ENCODE peak calls at places on chromosomes 13 and 19, in five cellular contexts. W is activated T-cell treated with anti-CD3 and anti-CD28 coated beads, Interleukin-2, amount 50 U/mL, for 1 hour; N is NCI-H748 treated with DMSO at 0.1 percent for 48 hours; Q is psoas muscle; R is stimulated activated CD4-positive, alpha-beta T cell treated with anti-CD3 and anti-CD28 coated beads, TNF-alpha, amount 100 ng/mL, for 1 hour. H is an unnamed sample.
A peak's percentile ranks its signal among the peaks of the same experiment; 100 is the strongest.

GRCh38 chr13:66009241-66009640 is 1220.9 kb downstream of the PCDH9 start:
- DNase-seq in R (no peak), W (no peak), Q (no peak), N (no peak), H (no peak)

GRCh38 chr13:30097089-30097488 is 210.3 kb downstream of the KATNAL1 start:
- DNase-seq in Q (no peak), W (no peak), R (no peak), N (no peak), H (no peak)

GRCh38 chr19:31356587-31357314 is 7.5 kb upstream of the TSHZ3 start:
- DNase-seq in W (peak; percentile 61), Q (peak; percentile 30), R (no peak), N (no peak), H (peak; percentile 59)

GRCh38 chr19:16115309-16116039 is 3.8 kb downstream of the RAB8A start:
- DNase-seq in Q (no peak), W (no peak), R (no peak), N (no peak), H (no peak)

GRCh38 chr19:53961523-53962345 is 1.0 kb upstream of the CACNG8 start:
- DNase-seq in N (no peak), R (no peak), Q (no peak), W (no peak), H (no peak)

GRCh38 chr13:21576424-21576823 is 27.5 kb downstream of the MICU2 start:
- DNase-seq in R (no peak), N (no peak), W (no peak), Q (no peak), H (no peak)

GRCh38 chr19:27966390-27966816 is 1246.5 kb downstream of the UQCRFS1 start:
- DNase-seq in R (no peak), N (no peak), W (no peak), Q (no peak), H (no peak)

GRCh38 chr13:75139291-75139690 is 342.7 kb downstream of the TBC1D4 start:
- DNase-seq in Q (no peak), R (no peak), W (no peak), N (no peak), H (no peak)

GRCh38 chr19:45200614-45201013 is 22.0 kb downstream of the BLOC1S3 start:
- DNase-seq in N (no peak), Q (no peak), W (no peak), R (no peak), H (no peak)

GRCh38 chr19:38717855-38718254 is 26.4 kb downstream of the CAPN12 start:
- DNase-seq in N (no peak), R (no peak), Q (no peak), W (no peak), H (no peak)

GRCh38 chr19:2507109-2507508 is 31.2 kb downstream of the GADD45B start:
- DNase-seq in W (peak; percentile 37), Q (no peak), N (peak; percentile 78), R (no peak), H (no peak)

GRCh38 chr13:19597523-19597922 is 35.9 kb upstream of the MPHOSPH8 start:
- DNase-seq in Q (no peak), N (no peak), R (no peak), W (no peak), H (no peak)

GRCh38 chr13:34361528-34361927 is 543.6 kb downstream of the RFC3 start:
- DNase-seq in N (no peak), Q (no peak), R (no peak), W (no peak), H (no peak)

GRCh38 chr13:30065181-30065580 is 214.8 kb upstream of the UBL3 start:
- DNase-seq in R (no peak), Q (no peak), N (no peak), W (no peak), H (no peak)

GRCh38 chr19:4257025-4257424 is 10.1 kb downstream of the YJU2 start:
- DNase-seq in W (no peak), Q (no peak), R (no peak), N (no peak), H (no peak)

GRCh38 chr19:35796645-35797542 is 15.8 kb downstream of the PRODH2 start:
- DNase-seq in R (no peak), N (no peak), Q (no peak), W (no peak), H (no peak)

GRCh38 chr13:101423872-101424271 is 7.6 kb upstream of the NALCN start:
- DNase-seq in N (peak; percentile 10), W (no peak), R (no peak), Q (no peak), H (no peak)

GRCh38 chr13:33642374-33643065 is 175.4 kb upstream of the RFC3 start:
- DNase-seq in W (no peak), Q (peak; percentile 55), R (no peak), N (no peak), H (no peak)

GRCh38 chr19:19329199-19329598 is 8.6 kb downstream of the MAU2 start:
- DNase-seq in W (no peak), N (no peak), R (no peak), Q (no peak), H (no peak)

GRCh38 chr13:42312817-42313431 is 41.0 kb downstream of the AKAP11 start:
- DNase-seq in N (no peak), Q (no peak), R (no peak), W (no peak), H (no peak)

GRCh38 chr13:39675904-39676303 is 20.4 kb downstream of the COG6 start:
- DNase-seq in Q (no peak), W (no peak), R (no peak), N (no peak), H (no peak)

GRCh38 chr13:95643471-95643813 is 1.1 kb downstream of the DZIP1 start:
- DNase-seq in Q (no peak), R (no peak), W (no peak), N (no peak), H (no peak)

GRCh38 chr13:72952529-72953141 is 106.2 kb upstream of the KLF5 start:
- DNase-seq in N (no peak), Q (no peak), R (no peak), W (no peak), H (no peak)

GRCh38 chr13:111082240-111082639 is 32.9 kb upstream of the ARHGEF7 start:
- DNase-seq in W (no peak), R (no peak), Q (no peak), N (no peak), H (no peak)

GRCh38 chr19:37817180-37817911 is 38.0 kb upstream of the ZNF573 start:
- DNase-seq in W (peak; percentile 41), N (peak; percentile 87), R (no peak), Q (peak; percentile 82), H (no peak)

GRCh38 chr19:32404939-32405430 is 585 bp upstream of the DPY19L3 start:
- DNase-seq in N (peak; percentile 72), R (peak; percentile 0), Q (peak; percentile 79), W (no peak), H (no peak)